ENCODE peak calls at places on chromosome 16, in nine cellular contexts. G is stimulated activated CD4-positive, alpha-beta T cell treated with anti-CD3 and anti-CD28 coated beads, Interleukin-2, amount 100 ng/mL, for 24 hours; Z is endothelial cell; K is Kasumi-1; X is NCI-H345; F is amniotic epithelial cell; Y is activated CD4-positive, CD25-positive, alpha-beta regulatory T cell; P is caudate nucleus; J is NCI-H82. I is an unnamed sample.

GRCh38 chr16:86761117-86761971 is 183.0 kb downstream of the FOXL1 start:
- DNase-seq in G (peak; percentile 68), Z (peak; percentile 79), K (peak; percentile 21), X (no peak), F (peak; percentile 64), Y (peak; percentile 15), P (peak; percentile 17), J (peak; percentile 63), I (peak; percentile 60)

GRCh38 chr16:89633064-89633631 is 19.7 kb downstream of the DPEP1 start:
- DNase-seq in G (no peak), Z (no peak), K (no peak), X (no peak), F (no peak), Y (no peak), P (no peak), J (no peak), I (no peak)

GRCh38 chr16:85798901-85799496 is 345 bp downstream of the EMC8 start:
- DNase-seq in G (peak; percentile 25), Z (peak; percentile 29), K (peak; percentile 32), X (peak; percentile 2), F (no peak), Y (peak; percentile 34), P (no peak), J (peak; percentile 26), I (peak; percentile 67)

GRCh38 chr16:85031451-85031850 is 3.9 kb downstream of the KIAA0513 start:
- DNase-seq in G (no peak), Z (no peak), K (no peak), X (no peak), F (no peak), Y (no peak), P (no peak), J (no peak), I (no peak)

GRCh38 chr16:19166500-19166899 is 1.5 kb upstream of the SYT17 start:
- DNase-seq in G (no peak), Z (no peak), K (no peak), X (peak; percentile 33), F (no peak), Y (no peak), P (no peak), J (peak; percentile 29), I (no peak)

GRCh38 chr16:79658301-79659001 is 57.9 kb upstream of the MAF start:
- DNase-seq in G (no peak), Z (no peak), K (no peak), X (no peak), F (peak; percentile 82), Y (no peak), P (no peak), J (no peak), I (peak; percentile 43)

GRCh38 chr16:30651124-30652004 is 604 bp downstream of the PRR14 start:
- DNase-seq in G (peak; percentile 78), Z (peak; percentile 73), K (no peak), X (peak; percentile 70), F (peak; percentile 38), Y (peak; percentile 53), P (peak; percentile 37), J (peak; percentile 78), I (peak; percentile 86)

GRCh38 chr16:5072334-5073278 is 963 bp downstream of the ALG1 start:
- DNase-seq in G (no peak), Z (no peak), K (no peak), X (no peak), F (peak; percentile 62), Y (no peak), P (no peak), J (no peak), I (no peak)

GRCh38 chr16:6297666-6298435 is 1034.8 kb upstream of the RBFOX1 start:
- DNase-seq in G (no peak), Z (no peak), K (no peak), X (no peak), F (no peak), Y (no peak), P (no peak), J (peak; percentile 15), I (no peak)

GRCh38 chr16:57609541-57610401 is 18.7 kb upstream of the ADGRG1 start:
- DNase-seq in G (peak; percentile 78), Z (no peak), K (no peak), X (peak; percentile 20), F (no peak), Y (peak; percentile 22), P (no peak), J (peak; percentile 15), I (no peak)

GRCh38 chr16:85528528-85529387 is 84.4 kb upstream of the GSE1 start:
- DNase-seq in G (peak; percentile 26), Z (peak; percentile 47), K (no peak), X (no peak), F (no peak), Y (no peak), P (no peak), J (peak; percentile 77), I (peak; percentile 45)

GRCh38 chr16:53773150-53773846 is 69.3 kb downstream of the FTO start:
- DNase-seq in G (no peak), Z (peak; percentile 40), K (peak; percentile 90), X (peak; percentile 62), F (peak; percentile 88), Y (no peak), P (no peak), J (peak; percentile 48), I (peak; percentile 88)

GRCh38 chr16:27703545-27703944 is 153.6 kb downstream of the KATNIP start:
- DNase-seq in G (no peak), Z (no peak), K (no peak), X (no peak), F (no peak), Y (no peak), P (no peak), J (no peak), I (no peak)

GRCh38 chr16:62018301-62019060 is 17.8 kb downstream of the CDH8 start:
- DNase-seq in G (no peak), Z (no peak), K (no peak), X (no peak), F (no peak), Y (no peak), P (no peak), J (no peak), I (no peak)

GRCh38 chr16:8885674-8886592 is 3.8 kb downstream of the LITAFD start:
- DNase-seq in G (no peak), Z (no peak), K (no peak), X (no peak), F (peak; percentile 32), Y (no peak), P (no peak), J (peak; percentile 49), I (peak; percentile 24)

GRCh38 chr16:50585331-50585776 is 37.2 kb downstream of the NKD1 start:
- DNase-seq in G (no peak), Z (no peak), K (no peak), X (no peak), F (no peak), Y (no peak), P (no peak), J (no peak), I (no peak)

GRCh38 chr16:1870365-1871082 is 1.4 kb downstream of the MEIOB start:
- DNase-seq in G (no peak), Z (no peak), K (no peak), X (peak; percentile 84), F (peak; percentile 77), Y (no peak), P (no peak), J (no peak), I (no peak)

I was measured in NB4.